ENCODE peak calls at places on chromosome 14, in five cellular contexts. U is mammary epithelial cell, W is neural progenitor cell, A is uterus, Y is heart left ventricle. M is an unnamed sample. For H3K27me3, the result is how much of the 10 kb centered on the place peaks cover.

GRCh38 chr14:92952497-92953298 is 29.7 kb downstream of the CHGA start:
- DNase-seq in U (no peak), W (no peak), A (no peak), Y (peak), M (peak)

GRCh38 chr14:53646925-53647324 is 309.7 kb downstream of the BMP4 start:
- DNase-seq in U (no peak), W (peak), A (no peak), Y (no peak), M (no peak)

GRCh38 chr14:50830932-50831703 is at the start of gene NIN:
- DNase-seq in U (peak), W (peak), A (peak), Y (peak), M (peak)

GRCh38 chr14:91310620-91311283 is 66.2 kb upstream of the GPR68 start:
- DNase-seq in U (no peak), W (no peak), A (no peak), Y (no peak), M (no peak)

GRCh38 chr14:92105845-92106094 is 612 bp downstream of the ATXN3 start:
- DNase-seq in U (no peak), W (no peak), A (peak), Y (peak), M (peak)

GRCh38 chr14:88706425-88706824 is 86.3 kb downstream of the EML5 start:
- DNase-seq in U (peak), W (no peak), A (no peak), Y (no peak), M (no peak)

GRCh38 chr14:101932668-101933067 is 31.7 kb upstream of the DYNC1H1 start:
- DNase-seq in U (no peak), W (no peak), A (no peak), Y (no peak), M (no peak)

GRCh38 chr14:24430682-24431568 is 1.2 kb downstream of the KHNYN start:
- DNase-seq in U (peak), W (peak), A (peak), Y (peak), M (peak)

GRCh38 chr14:98069712-98070133 is 1202.3 kb downstream of the BCL11B start:
- DNase-seq in U (peak), W (peak), A (no peak), Y (no peak), M (no peak)

DNA sequence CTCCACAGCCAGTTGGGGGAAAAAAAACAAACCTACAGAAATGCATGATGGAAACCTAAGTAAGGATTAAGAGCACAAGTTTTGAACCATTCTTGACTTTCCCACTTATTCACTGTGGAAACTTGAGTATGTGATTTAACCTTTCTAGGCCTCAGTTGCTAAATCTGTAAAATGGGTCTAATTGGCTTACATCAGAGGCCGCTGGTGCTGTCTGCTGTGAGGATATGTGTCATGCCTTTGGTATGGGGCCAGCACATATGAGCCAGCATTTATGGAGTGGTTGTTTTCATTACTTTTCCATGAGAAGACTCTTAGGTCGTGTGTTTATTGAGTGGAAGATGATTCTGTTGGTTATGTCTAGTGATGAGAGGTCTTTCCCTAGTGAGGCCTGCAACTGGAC is 102.4 kb downstream of the ESR2 start:
- DNase-seq in U (peak), W (no peak), A (no peak), Y (no peak), M (no peak)
- H3K27ac ChIP-seq in U (no peak), W (no peak), A (no peak), Y (no peak), M (no peak)

GRCh38 chr14:29838752-29839151 is 88.9 kb downstream of the PRKD1 start:
- DNase-seq in U (no peak), W (no peak), A (no peak), Y (no peak), M (no peak)
- H3K4me3 ChIP-seq in U (no peak), W (no peak), A (no peak), Y (no peak), M (no peak)

GRCh38 chr14:57189070-57189469 is 79.6 kb downstream of the EXOC5 start:
- DNase-seq in U (peak), W (peak), A (no peak), Y (no peak), M (no peak)
- H3K27me3 ChIP-seq in U (under half), W (under half), A (under half), Y (under half), M (under half)

GRCh38 chr14:23119362-23120327 is 590 bp upstream of the CEBPE start:
- DNase-seq in U (no peak), W (peak), A (no peak), Y (no peak), M (no peak)

GRCh38 chr14:23123419-23123818 is 4.4 kb upstream of the CEBPE start:
- DNase-seq in U (no peak), W (no peak), A (peak), Y (peak), M (peak)

GRCh38 chr14:23122086-23122485 is 3.0 kb upstream of the CEBPE start:
- DNase-seq in U (no peak), W (no peak), A (no peak), Y (no peak), M (no peak)

GRCh38 chr14:23120405-23121251 is 1.6 kb upstream of the CEBPE start:
- DNase-seq in U (peak), W (peak), A (peak), Y (peak), M (peak)

DNA sequence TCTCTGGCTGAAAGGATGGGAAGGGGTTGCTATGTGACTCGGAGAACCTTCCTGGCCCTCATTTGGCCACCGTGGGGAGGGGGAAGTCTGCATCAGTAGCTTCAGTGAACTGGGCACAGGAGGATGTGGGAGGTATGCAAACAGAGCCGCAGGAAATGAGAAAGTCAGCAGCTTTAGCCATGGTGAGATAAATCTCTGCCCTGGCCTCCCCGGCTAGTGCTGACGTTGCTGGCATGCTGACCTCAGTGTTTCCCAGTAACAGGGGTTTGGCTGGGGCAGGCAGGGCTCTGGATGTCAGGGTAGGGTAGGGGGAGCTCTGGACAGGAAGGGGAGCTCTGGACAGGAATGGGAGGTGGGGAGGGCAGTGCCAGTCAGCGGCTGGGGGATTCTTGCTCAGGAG is 2.3 kb upstream of the CEBPE start:
- DNase-seq in U (no peak), W (peak), A (peak), Y (no peak), M (peak)
- H3K27ac ChIP-seq in U (no peak), W (no peak), A (peak), Y (peak), M (peak)

DNA sequence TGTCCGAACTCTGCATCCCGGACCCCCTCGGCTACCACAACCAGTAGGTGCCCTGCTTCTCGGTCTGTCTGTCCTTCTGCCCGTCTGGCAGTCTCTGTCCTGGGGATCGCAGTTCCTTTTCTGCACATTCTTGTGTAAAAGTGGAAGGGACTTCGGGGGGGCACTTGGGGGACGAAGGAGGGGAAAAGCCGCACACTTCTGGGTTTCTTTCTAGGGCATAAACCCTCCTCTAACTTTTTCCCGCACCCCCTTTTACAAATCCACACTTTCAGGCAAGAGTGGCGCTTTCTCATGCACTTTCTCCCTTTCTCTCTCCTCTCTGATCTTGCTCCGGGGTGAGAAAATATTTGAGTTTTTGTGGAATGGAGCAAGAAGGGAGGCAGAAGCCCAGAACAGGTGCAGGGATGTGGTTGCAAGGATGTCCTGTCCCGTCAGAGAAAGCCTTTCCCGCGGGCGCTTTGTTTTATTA is 506 bp downstream of the ESRRB start:
- DNase-seq in U (no peak), W (peak), A (no peak), Y (no peak), M (no peak)
- H3K4me3 ChIP-seq in U (peak), W (peak), A (no peak), Y (peak), M (peak)

GRCh38 chr14:78029471-78030372 is 140.5 kb upstream of the NRXN3 start:
- DNase-seq in U (no peak), W (peak), A (no peak), Y (no peak), M (no peak)
- H3K27me3 ChIP-seq in U (under half), W (under half), A (under half), Y (under half), M (under half)

GRCh38 chr14:65302571-65303184 is 109.9 kb upstream of the FUT8 start:
- DNase-seq in U (no peak), W (no peak), A (no peak), Y (no peak), M (no peak)

GRCh38 chr14:65296876-65297275 is 115.7 kb upstream of the FUT8 start:
- DNase-seq in U (no peak), W (no peak), A (no peak), Y (no peak), M (no peak)

GRCh38 chr14:65301862-65302539 is 110.5 kb upstream of the FUT8 start:
- DNase-seq in U (no peak), W (no peak), A (no peak), Y (no peak), M (no peak)

GRCh38 chr14:65297744-65298143 is 114.8 kb upstream of the FUT8 start:
- DNase-seq in U (no peak), W (no peak), A (no peak), Y (no peak), M (no peak)

GRCh38 chr14:65299837-65300236 is 112.7 kb upstream of the FUT8 start:
- DNase-seq in U (no peak), W (no peak), A (no peak), Y (no peak), M (no peak)
- H3K27ac ChIP-seq in U (no peak), W (no peak), A (no peak), Y (no peak), M (no peak)

DNA sequence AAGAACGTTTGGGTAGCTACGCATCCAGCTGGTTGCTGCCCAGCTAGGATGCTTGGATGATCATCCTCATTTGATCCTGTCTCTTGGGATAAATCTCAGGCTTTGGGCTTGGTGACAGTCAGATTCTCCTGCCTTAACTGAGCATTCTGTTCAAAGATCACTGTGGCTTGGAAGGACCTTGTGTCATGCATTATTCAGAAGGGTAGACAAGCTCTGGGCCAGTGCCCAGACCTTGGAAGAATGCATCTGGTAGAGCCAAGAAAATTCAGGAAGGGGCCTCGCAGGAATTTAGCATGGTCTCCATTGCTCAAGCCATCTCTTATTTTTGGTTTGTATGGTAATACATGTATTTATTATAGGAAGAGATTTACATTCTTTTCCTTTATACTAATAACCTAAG is 188.5 kb downstream of the NRXN3 start:
- DNase-seq in U (no peak), W (no peak), A (no peak), Y (no peak), M (no peak)
- H3K4me3 ChIP-seq in U (no peak), W (no peak), A (no peak), Y (no peak), M (no peak)

GRCh38 chr14:69886843-69887242 is 7.6 kb downstream of the SMOC1 start:
- DNase-seq in U (peak), W (no peak), A (no peak), Y (no peak), M (no peak)

GRCh38 chr14:69896080-69896479 is 16.9 kb downstream of the SMOC1 start:
- DNase-seq in U (no peak), W (no peak), A (no peak), Y (no peak), M (no peak)

GRCh38 chr14:69887740-69888657 is 8.8 kb downstream of the SMOC1 start:
- DNase-seq in U (peak), W (no peak), A (no peak), Y (no peak), M (no peak)

GRCh38 chr14:69895109-69895508 is 15.9 kb downstream of the SMOC1 start:
- DNase-seq in U (no peak), W (no peak), A (no peak), Y (no peak), M (no peak)

DNA sequence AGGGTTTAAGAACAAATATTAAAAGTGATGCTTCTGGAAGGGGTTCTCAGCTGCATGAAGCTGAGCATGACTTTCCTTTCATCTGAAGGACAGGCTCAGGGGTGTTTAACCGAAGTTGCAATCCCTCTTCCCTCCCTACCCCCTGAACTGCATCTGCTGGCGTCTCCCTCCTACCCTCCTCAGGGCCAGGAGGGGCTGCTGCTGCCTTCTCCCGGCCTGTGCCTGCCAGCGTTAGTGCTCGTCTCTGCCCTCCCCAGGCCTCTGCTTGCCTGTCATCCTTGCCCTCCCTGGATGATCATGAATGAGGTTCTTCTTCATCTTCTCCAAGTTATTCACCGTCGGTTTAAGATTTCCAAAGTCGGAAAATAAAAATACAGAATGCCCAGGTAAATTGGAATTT is 12.2 kb downstream of the SMOC1 start:
- DNase-seq in U (no peak), W (peak), A (no peak), Y (no peak), M (no peak)
- H3K27me3 ChIP-seq in U (under half), W (under half), A (under half), Y (under half), M (under half)

M was measured in heart right ventricle.